ENCODE peak calls at places on chromosomes 7 and 10, in seven cellular contexts. One of them, this sample, is unnamed.

GRCh38 chr7:96212474-96212873 is 109.4 kb downstream of the SLC25A13 start:
- DNase-seq in OCI-LY7: no peak
- DNase-seq in trophoblast cell: no peak
- DNase-seq in lung: no peak
- DNase-seq in ovary: no peak
- DNase-seq in neural progenitor cell: no peak
- DNase-seq in Panc1: no peak
- DNase-seq in this sample: no peak

GRCh38 chr10:35194906-35195305 is 68.3 kb downstream of the CREM start:
- DNase-seq in OCI-LY7: peak; percentile 43
- DNase-seq in trophoblast cell: peak; percentile 17
- DNase-seq in lung: no peak
- DNase-seq in ovary: no peak
- DNase-seq in neural progenitor cell: no peak
- DNase-seq in Panc1: peak; percentile 10
- DNase-seq in this sample: no peak

GRCh38 chr7:77866370-77866769 is 67.8 kb downstream of the PHTF2 start:
- DNase-seq in OCI-LY7: no peak
- DNase-seq in trophoblast cell: no peak
- DNase-seq in lung: no peak
- DNase-seq in ovary: no peak
- DNase-seq in neural progenitor cell: no peak
- DNase-seq in Panc1: no peak
- DNase-seq in this sample: no peak

GRCh38 chr7:23298141-23298851 is 843 bp upstream of the MALSU1 start:
- DNase-seq in OCI-LY7: no peak
- DNase-seq in trophoblast cell: no peak
- DNase-seq in lung: peak; percentile 33
- DNase-seq in ovary: no peak
- DNase-seq in neural progenitor cell: no peak
- DNase-seq in Panc1: no peak
- DNase-seq in this sample: peak; percentile 25

GRCh38 chr10:20616056-20616671 is 280.9 kb downstream of the NEBL start:
- DNase-seq in OCI-LY7: no peak
- DNase-seq in trophoblast cell: no peak
- DNase-seq in lung: no peak
- DNase-seq in ovary: no peak
- DNase-seq in neural progenitor cell: no peak
- DNase-seq in Panc1: no peak
- DNase-seq in this sample: no peak

GRCh38 chr10:75870039-75870645 is 438.7 kb downstream of the LRMDA start:
- DNase-seq in OCI-LY7: no peak
- DNase-seq in trophoblast cell: no peak
- DNase-seq in lung: no peak
- DNase-seq in ovary: no peak
- DNase-seq in neural progenitor cell: no peak
- DNase-seq in Panc1: no peak
- DNase-seq in this sample: no peak

GRCh38 chr10:37442882-37443281 is 317.5 kb downstream of the ANKRD30A start:
- DNase-seq in OCI-LY7: no peak
- DNase-seq in trophoblast cell: no peak
- DNase-seq in lung: no peak
- DNase-seq in ovary: no peak
- DNase-seq in neural progenitor cell: no peak
- DNase-seq in Panc1: no peak
- DNase-seq in this sample: no peak

GRCh38 chr10:73509695-73510094 is 13.9 kb upstream of the PPP3CB start:
- DNase-seq in OCI-LY7: no peak
- DNase-seq in trophoblast cell: no peak
- DNase-seq in lung: no peak
- DNase-seq in ovary: no peak
- DNase-seq in neural progenitor cell: no peak
- DNase-seq in Panc1: no peak
- DNase-seq in this sample: no peak

GRCh38 chr10:96565774-96566173 is 21.0 kb downstream of the TM9SF3 start:
- DNase-seq in OCI-LY7: no peak
- DNase-seq in trophoblast cell: no peak
- DNase-seq in lung: no peak
- DNase-seq in ovary: no peak
- DNase-seq in neural progenitor cell: no peak
- DNase-seq in Panc1: no peak
- DNase-seq in this sample: no peak

GRCh38 chr7:22193361-22194016 is 163.5 kb downstream of the RAPGEF5 start:
- DNase-seq in OCI-LY7: no peak
- DNase-seq in trophoblast cell: no peak
- DNase-seq in lung: no peak
- DNase-seq in ovary: peak; percentile 34
- DNase-seq in neural progenitor cell: peak; percentile 88
- DNase-seq in Panc1: no peak
- DNase-seq in this sample: no peak

GRCh38 chr10:90394306-90394705 is 463.5 kb downstream of the HTR7 start:
- DNase-seq in OCI-LY7: no peak
- DNase-seq in trophoblast cell: no peak
- DNase-seq in lung: no peak
- DNase-seq in ovary: no peak
- DNase-seq in neural progenitor cell: peak; percentile 50
- DNase-seq in Panc1: no peak
- DNase-seq in this sample: no peak

GRCh38 chr7:78149787-78150186 is 351.2 kb downstream of the PHTF2 start:
- DNase-seq in OCI-LY7: no peak
- DNase-seq in trophoblast cell: no peak
- DNase-seq in lung: no peak
- DNase-seq in ovary: no peak
- DNase-seq in neural progenitor cell: no peak
- DNase-seq in Panc1: no peak
- DNase-seq in this sample: no peak

GRCh38 chr10:58275908-58276307 is 6.9 kb downstream of the CISD1 start:
- DNase-seq in OCI-LY7: no peak
- DNase-seq in trophoblast cell: no peak
- DNase-seq in lung: no peak
- DNase-seq in ovary: no peak
- DNase-seq in neural progenitor cell: peak; percentile 24
- DNase-seq in Panc1: no peak
- DNase-seq in this sample: no peak

GRCh38 chr10:52483587-52483986 is 169.5 kb downstream of the DKK1 start:
- DNase-seq in OCI-LY7: no peak
- DNase-seq in trophoblast cell: no peak
- DNase-seq in lung: no peak
- DNase-seq in ovary: no peak
- DNase-seq in neural progenitor cell: no peak
- DNase-seq in Panc1: no peak
- DNase-seq in this sample: no peak

GRCh38 chr10:52485486-52485885 is 171.4 kb downstream of the DKK1 start:
- DNase-seq in OCI-LY7: no peak
- DNase-seq in trophoblast cell: no peak
- DNase-seq in lung: no peak
- DNase-seq in ovary: no peak
- DNase-seq in neural progenitor cell: no peak
- DNase-seq in Panc1: no peak
- DNase-seq in this sample: no peak

GRCh38 chr10:52488606-52489485 is 174.8 kb downstream of the DKK1 start:
- DNase-seq in OCI-LY7: peak; percentile 36
- DNase-seq in trophoblast cell: no peak
- DNase-seq in lung: no peak
- DNase-seq in ovary: no peak
- DNase-seq in neural progenitor cell: peak; percentile 41
- DNase-seq in Panc1: no peak
- DNase-seq in this sample: no peak

GRCh38 chr10:52484426-52485065 is 170.5 kb downstream of the DKK1 start:
- DNase-seq in OCI-LY7: no peak
- DNase-seq in trophoblast cell: no peak
- DNase-seq in lung: no peak
- DNase-seq in ovary: no peak
- DNase-seq in neural progenitor cell: no peak
- DNase-seq in Panc1: no peak
- DNase-seq in this sample: no peak

DNA sequence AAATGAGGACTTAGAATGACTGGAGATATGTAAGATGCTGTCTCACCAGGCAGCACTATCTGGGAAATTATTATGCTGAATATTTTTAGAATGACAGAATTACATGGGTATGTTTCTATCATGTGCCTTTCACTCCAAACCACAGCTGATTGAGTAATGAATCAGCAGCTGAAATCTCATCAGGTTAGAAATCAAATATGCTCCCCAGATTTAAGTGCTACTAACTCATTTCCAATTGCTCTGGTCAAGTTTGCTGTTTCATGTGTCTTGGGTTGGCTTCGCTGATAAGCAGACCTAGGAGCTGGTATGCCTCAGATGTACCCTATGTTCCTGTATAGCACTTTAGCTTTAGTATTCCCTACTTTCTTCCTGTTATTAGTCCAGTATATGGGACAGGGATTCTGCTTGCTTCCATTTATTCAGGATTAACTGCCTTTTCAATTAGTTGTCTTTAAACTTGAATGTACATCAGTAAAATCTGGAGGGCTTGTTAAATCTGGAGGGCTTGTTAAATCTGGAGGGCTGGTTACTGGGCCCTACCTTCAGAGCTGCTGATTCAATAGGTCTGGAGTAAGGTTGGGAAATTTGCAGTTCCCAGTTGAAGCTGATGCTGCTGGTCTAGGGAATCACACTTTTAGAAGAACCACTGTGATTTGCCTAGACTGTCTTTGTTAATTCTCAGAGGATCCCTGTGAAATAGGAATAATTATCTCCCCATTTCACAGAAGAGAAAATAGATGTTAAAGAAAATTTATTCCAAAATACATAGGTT is 172.9 kb downstream of the DKK1 start:
- DNase-seq in OCI-LY7: no peak
- DNase-seq in trophoblast cell: peak; percentile 25
- DNase-seq in lung: no peak
- DNase-seq in ovary: no peak
- DNase-seq in neural progenitor cell: no peak
- DNase-seq in Panc1: peak; percentile 86
- DNase-seq in this sample: no peak
- H3K4me1 ChIP-seq in OCI-LY7: no peaks in the 10 kb centered on the region
- H3K4me1 ChIP-seq in trophoblast cell: no peaks in the 10 kb centered on the region
- H3K4me1 ChIP-seq in lung: no peaks in the 10 kb centered on the region
- H3K4me1 ChIP-seq in ovary: no peaks in the 10 kb centered on the region
- H3K4me1 ChIP-seq in neural progenitor cell: peaks cover 4% of the 10 kb centered on the region
- H3K4me1 ChIP-seq in Panc1: peaks cover 4% of the 10 kb centered on the region
- H3K4me1 ChIP-seq in this sample: no peaks in the 10 kb centered on the region

GRCh38 chr10:119667562-119668328 is 16.6 kb downstream of the BAG3 start:
- DNase-seq in OCI-LY7: no peak
- DNase-seq in trophoblast cell: peak; percentile 98
- DNase-seq in lung: peak; percentile 57
- DNase-seq in ovary: peak; percentile 51
- DNase-seq in neural progenitor cell: peak; percentile 55
- DNase-seq in Panc1: peak; percentile 85
- DNase-seq in this sample: no peak

GRCh38 chr10:119669975-119670640 is 18.9 kb downstream of the BAG3 start:
- DNase-seq in OCI-LY7: no peak
- DNase-seq in trophoblast cell: no peak
- DNase-seq in lung: no peak
- DNase-seq in ovary: no peak
- DNase-seq in neural progenitor cell: no peak
- DNase-seq in Panc1: no peak
- DNase-seq in this sample: no peak

GRCh38 chr10:119668461-119668860 is 17.3 kb downstream of the BAG3 start:
- DNase-seq in OCI-LY7: no peak
- DNase-seq in trophoblast cell: no peak
- DNase-seq in lung: no peak
- DNase-seq in ovary: no peak
- DNase-seq in neural progenitor cell: no peak
- DNase-seq in Panc1: no peak
- DNase-seq in this sample: no peak

GRCh38 chr10:119670717-119671116 is 19.5 kb downstream of the BAG3 start:
- DNase-seq in OCI-LY7: no peak
- DNase-seq in trophoblast cell: no peak
- DNase-seq in lung: no peak
- DNase-seq in ovary: no peak
- DNase-seq in neural progenitor cell: no peak
- DNase-seq in Panc1: no peak
- DNase-seq in this sample: no peak

GRCh38 chr10:119669331-119669730 is 18.2 kb downstream of the BAG3 start:
- DNase-seq in OCI-LY7: no peak
- DNase-seq in trophoblast cell: peak; percentile 78
- DNase-seq in lung: no peak
- DNase-seq in ovary: no peak
- DNase-seq in neural progenitor cell: no peak
- DNase-seq in Panc1: no peak
- DNase-seq in this sample: no peak
- H3K4me1 ChIP-seq in OCI-LY7: no peaks in the 10 kb centered on the region
- H3K4me1 ChIP-seq in trophoblast cell: peaks cover 49% of the 10 kb centered on the region
- H3K4me1 ChIP-seq in lung: peaks cover 19% of the 10 kb centered on the region
- H3K4me1 ChIP-seq in ovary: peaks cover 17% of the 10 kb centered on the region
- H3K4me1 ChIP-seq in neural progenitor cell: peaks cover 22% of the 10 kb centered on the region
- H3K4me1 ChIP-seq in Panc1: peaks cover 85% of the 10 kb centered on the region
- H3K4me1 ChIP-seq in this sample: no peaks in the 10 kb centered on the region

GRCh38 chr7:128406986-128407589 is 2.7 kb downstream of the IMPDH1 start:
- DNase-seq in OCI-LY7: no peak
- DNase-seq in trophoblast cell: no peak
- DNase-seq in lung: no peak
- DNase-seq in ovary: no peak
- DNase-seq in neural progenitor cell: no peak
- DNase-seq in Panc1: no peak
- DNase-seq in this sample: no peak
- H3K4me1 ChIP-seq in OCI-LY7: peaks cover 23% of the 10 kb centered on the region
- H3K4me1 ChIP-seq in trophoblast cell: peaks cover 5% of the 10 kb centered on the region
- H3K4me1 ChIP-seq in lung: peaks cover 22% of the 10 kb centered on the region
- H3K4me1 ChIP-seq in ovary: peaks cover 8% of the 10 kb centered on the region
- H3K4me1 ChIP-seq in neural progenitor cell: peaks cover 39% of the 10 kb centered on the region
- H3K4me1 ChIP-seq in Panc1: peaks cover 35% of the 10 kb centered on the region
- H3K4me1 ChIP-seq in this sample: peaks cover 33% of the 10 kb centered on the region

GRCh38 chr7:1466524-1467271 is 7.4 kb upstream of the MICALL2 start:
- DNase-seq in OCI-LY7: no peak
- DNase-seq in trophoblast cell: no peak
- DNase-seq in lung: peak; percentile 70
- DNase-seq in ovary: peak; percentile 46
- DNase-seq in neural progenitor cell: peak; percentile 67
- DNase-seq in Panc1: no peak
- DNase-seq in this sample: peak; percentile 78

GRCh38 chr7:1463685-1464223 is 4.5 kb upstream of the MICALL2 start:
- DNase-seq in OCI-LY7: no peak
- DNase-seq in trophoblast cell: no peak
- DNase-seq in lung: no peak
- DNase-seq in ovary: no peak
- DNase-seq in neural progenitor cell: no peak
- DNase-seq in Panc1: no peak
- DNase-seq in this sample: no peak

GRCh38 chr7:1468203-1468602 is 8.9 kb upstream of the MICALL2 start:
- DNase-seq in OCI-LY7: no peak
- DNase-seq in trophoblast cell: no peak
- DNase-seq in lung: no peak
- DNase-seq in ovary: no peak
- DNase-seq in neural progenitor cell: no peak
- DNase-seq in Panc1: no peak
- DNase-seq in this sample: no peak

GRCh38 chr7:1461640-1462375 is 2.5 kb upstream of the MICALL2 start:
- DNase-seq in OCI-LY7: no peak
- DNase-seq in trophoblast cell: no peak
- DNase-seq in lung: no peak
- DNase-seq in ovary: no peak
- DNase-seq in neural progenitor cell: no peak
- DNase-seq in Panc1: no peak
- DNase-seq in this sample: no peak

DNA sequence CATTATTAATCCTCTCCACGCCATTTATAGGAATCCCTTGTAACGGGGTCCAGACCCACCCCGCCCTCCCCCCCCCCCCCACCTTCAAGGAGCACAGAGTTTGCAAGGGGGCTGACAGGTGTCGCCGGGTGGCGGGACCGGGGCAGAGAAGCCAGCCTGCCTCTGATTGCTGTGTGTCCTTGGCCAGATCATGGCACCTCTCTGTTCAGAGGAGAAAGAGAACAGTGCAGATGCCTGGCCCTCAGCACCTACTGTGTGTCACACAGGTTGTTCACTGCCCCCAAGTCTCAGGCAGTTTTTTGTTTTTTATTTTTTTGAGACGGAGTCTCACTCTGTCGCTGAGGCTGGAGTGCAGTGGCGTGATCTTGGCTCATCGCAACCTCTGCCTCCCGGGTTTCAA is 5.4 kb upstream of the MICALL2 start:
- DNase-seq in OCI-LY7: no peak
- DNase-seq in trophoblast cell: no peak
- DNase-seq in lung: no peak
- DNase-seq in ovary: no peak
- DNase-seq in neural progenitor cell: no peak
- DNase-seq in Panc1: no peak
- DNase-seq in this sample: no peak
- H3K4me1 ChIP-seq in OCI-LY7: peaks cover 6% of the 10 kb centered on the region
- H3K4me1 ChIP-seq in trophoblast cell: peaks cover 12% of the 10 kb centered on the region
- H3K4me1 ChIP-seq in lung: peaks cover 8% of the 10 kb centered on the region
- H3K4me1 ChIP-seq in ovary: peaks cover 2% of the 10 kb centered on the region
- H3K4me1 ChIP-seq in neural progenitor cell: peaks cover 12% of the 10 kb centered on the region
- H3K4me1 ChIP-seq in Panc1: peaks cover 42% of the 10 kb centered on the region
- H3K4me1 ChIP-seq in this sample: peaks cover 3% of the 10 kb centered on the region